ENCODE peak calls at places on chromosomes 6 and 20, in four cellular contexts. U is GM12878, W is GM12891, F is K562. L is an unnamed sample.

GRCh38 chr20:58891076-58891685 is 38.7 kb downstream of the GNAS start:
- DNase-seq in U (no peak), W (peak), F (peak), L (no peak)

GRCh38 chr6:42923656-42924055 is 5.6 kb upstream of the CNPY3 start:
- DNase-seq in U (no peak), W (no peak), F (no peak), L (no peak)

GRCh38 chr6:13765570-13765969 is 48.8 kb downstream of the MCUR1 start:
- DNase-seq in U (no peak), W (no peak), F (no peak), L (no peak)

GRCh38 chr6:156555117-156555516 is 222.1 kb upstream of the ARID1B start:
- DNase-seq in U (no peak), W (no peak), F (no peak), L (no peak)

GRCh38 chr6:158010591-158011477 is 29.2 kb downstream of the SYNJ2 start:
- DNase-seq in U (no peak), W (no peak), F (no peak), L (no peak)

GRCh38 chr6:89834884-89835792 is 5.5 kb downstream of the CASP8AP2 start:
- DNase-seq in U (peak), W (no peak), F (no peak), L (no peak)

GRCh38 chr6:154995241-154996162 is at the start of gene TIAM2:
- DNase-seq in U (no peak), W (peak), F (no peak), L (no peak)

GRCh38 chr6:52846002-52846401 is 5.4 kb upstream of the GSTA5 start:
- DNase-seq in U (no peak), W (no peak), F (no peak), L (no peak)

GRCh38 chr20:23033918-23034317 is 1.2 kb upstream of the SSTR4 start:
- DNase-seq in U (no peak), W (no peak), F (no peak), L (no peak)

GRCh38 chr6:79466222-79466834 is 70.9 kb downstream of the LCA5 start:
- DNase-seq in U (no peak), W (no peak), F (no peak), L (no peak)

GRCh38 chr6:17469006-17469972 is 75.9 kb downstream of the CAP2 start:
- DNase-seq in U (no peak), W (no peak), F (no peak), L (no peak)

GRCh38 chr6:166977626-166978550 is 21.3 kb upstream of the CEP43 start:
- DNase-seq in U (no peak), W (no peak), F (no peak), L (no peak)

GRCh38 chr20:7608246-7608645 is 332.0 kb downstream of the HAO1 start:
- DNase-seq in U (no peak), W (no peak), F (no peak), L (no peak)

GRCh38 chr6:148935705-148936306 is 189.0 kb downstream of the UST start:
- DNase-seq in U (no peak), W (no peak), F (no peak), L (no peak)

GRCh38 chr20:52201395-52201794 is 9.8 kb upstream of the ZFP64 start:
- DNase-seq in U (no peak), W (no peak), F (no peak), L (no peak)

GRCh38 chr6:109240370-109241084 is 141.7 kb downstream of the CD164 start:
- DNase-seq in U (no peak), W (no peak), F (no peak), L (no peak)

GRCh38 chr6:137160763-137161162 is 12.7 kb downstream of the IL22RA2 start:
- DNase-seq in U (no peak), W (no peak), F (no peak), L (no peak)

GRCh38 chr6:155126727-155127439 is 131.8 kb downstream of the TIAM2 start:
- DNase-seq in U (no peak), W (no peak), F (no peak), L (no peak)

GRCh38 chr6:108760158-108761050 is 87.8 kb upstream of the ARMC2 start:
- DNase-seq in U (no peak), W (no peak), F (no peak), L (peak)

GRCh38 chr6:22882581-22882980 is 313.2 kb downstream of the HDGFL1 start:
- DNase-seq in U (no peak), W (no peak), F (no peak), L (no peak)

GRCh38 chr6:17986656-17987575 is 519 bp downstream of the KIF13A start:
- DNase-seq in U (no peak), W (no peak), F (peak), L (no peak)

GRCh38 chr6:31525932-31526591 is 2.7 kb upstream of the MCCD1 start:
- DNase-seq in U (no peak), W (no peak), F (peak), L (no peak)

GRCh38 chr20:17620371-17621228 is 50.7 kb downstream of the DSTN start:
- DNase-seq in U (no peak), W (peak), F (no peak), L (no peak)

GRCh38 chr6:142374965-142375733 is 73.3 kb downstream of the ADGRG6 start:
- DNase-seq in U (no peak), W (no peak), F (no peak), L (no peak)

GRCh38 chr6:152642578-152643375 is 5.6 kb upstream of the SYNE1 start:
- DNase-seq in U (no peak), W (no peak), F (no peak), L (peak)

GRCh38 chr20:50389437-50389807 is 120.8 kb upstream of the PTPN1 start:
- DNase-seq in U (no peak), W (no peak), F (no peak), L (no peak)

GRCh38 chr6:29762051-29762450 is 38.8 kb downstream of the HLA-F start:
- DNase-seq in U (no peak), W (no peak), F (no peak), L (no peak)

GRCh38 chr20:35287509-35288324 is 3.1 kb upstream of the EIF6 start:
- DNase-seq in U (no peak), W (no peak), F (no peak), L (no peak)
- TF ChIP-seq SPI1 in U (no peak), W (no peak), F (no peak), L (no peak)

GRCh38 chr20:60206259-60206658 is 248.0 kb downstream of the CDH26 start:
- DNase-seq in U (no peak), W (no peak), F (no peak), L (peak)
- TF ChIP-seq SPI1 in U (no peak), W (no peak), F (no peak), L (no peak)

GRCh38 chr6:35146453-35146852 is 5.3 kb upstream of the TCP11 start:
- DNase-seq in U (no peak), W (no peak), F (peak), L (no peak)
- TF ChIP-seq SPI1 in U (no peak), W (no peak), F (no peak), L (no peak)

GRCh38 chr20:20399705-20400104 is 31.8 kb downstream of the INSM1 start:
- DNase-seq in U (no peak), W (no peak), F (no peak), L (no peak)
- TF ChIP-seq SPI1 in U (no peak), W (no peak), F (no peak), L (no peak)

DNA sequence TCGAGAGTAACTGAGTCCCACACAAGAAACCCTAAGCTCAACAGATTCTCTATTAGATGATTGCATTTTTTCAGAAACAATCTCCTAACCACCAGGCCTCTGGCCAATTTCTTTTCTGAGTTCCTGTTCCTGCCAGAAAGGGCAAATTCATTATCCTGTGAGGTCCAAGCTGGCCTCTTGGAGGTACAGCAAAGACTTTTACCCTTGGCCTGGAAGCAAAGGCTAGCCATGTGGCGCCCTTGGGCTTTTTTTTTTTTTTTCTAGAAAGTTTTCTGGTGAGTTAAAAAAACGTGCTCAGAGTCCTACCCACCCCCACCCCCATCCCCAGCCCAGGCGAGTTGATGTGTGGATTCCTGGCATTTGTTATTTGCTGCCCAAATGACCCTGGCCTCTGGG is 59.0 kb upstream of the EEF1A1 start:
- DNase-seq in U (peak), W (no peak), F (peak), L (peak)
- TF ChIP-seq SPI1 in U (peak), W (peak), F (peak), L (peak)